ENCODE peak calls at places on chromosomes 16 and 17, in eight cellular contexts. S is stimulated activated CD4-positive, alpha-beta T cell treated with anti-CD3 and anti-CD28 coated beads, Interleukin-4, amount 100 ng/mL, for 48 hours; G is EH; E is mesothelial cell of epicardium; W is NCI-H2029; I is Right ventricle myocardium superior; C is NB4; K is SW480. X is an unnamed sample.

GRCh38 chr17:61139219-61139618 is 260.4 kb upstream of the TBX2 start:
- DNase-seq in S (peak; percentile 6), G (peak; percentile 88), W (no peak), E (no peak), C (peak; percentile 84), K (no peak), I (no peak), X (no peak)

GRCh38 chr17:38893612-38894011 is 23.8 kb downstream of the LASP1 start:
- DNase-seq in K (no peak), E (no peak), G (no peak), I (peak; percentile 70), S (no peak), W (no peak), C (peak; percentile 94), X (no peak)

GRCh38 chr16:24208710-24209109 is 47.4 kb upstream of the CACNG3 start:
- DNase-seq in I (no peak), E (no peak), K (no peak), S (no peak), G (no peak), W (peak; percentile 10), C (no peak), X (no peak)

GRCh38 chr16:4900750-4901149 is 36.2 kb downstream of the PPL start:
- DNase-seq in I (no peak), G (no peak), C (no peak), K (no peak), W (no peak), S (no peak), E (no peak), X (no peak)

GRCh38 chr17:75494326-75494877 is 20.9 kb downstream of the CASKIN2 start:
- DNase-seq in E (no peak), C (no peak), S (no peak), W (no peak), G (no peak), K (no peak), I (no peak), X (no peak)

GRCh38 chr16:64962786-64963185 is 159.1 kb downstream of the CDH11 start:
- DNase-seq in W (no peak), I (no peak), G (peak; percentile 79), S (no peak), E (no peak), C (no peak), K (no peak), X (no peak)

GRCh38 chr17:50177983-50178834 is 12.4 kb downstream of the SGCA start:
- DNase-seq in C (peak; percentile 52), E (no peak), K (peak; percentile 96), S (no peak), I (peak; percentile 85), G (peak; percentile 99), W (peak; percentile 55), X (peak; percentile 70)

GRCh38 chr16:683396-684066 is 603 bp downstream of the JMJD8 start:
- DNase-seq in K (no peak), S (no peak), E (no peak), I (no peak), G (no peak), C (peak; percentile 38), W (no peak), X (peak; percentile 27)

GRCh38 chr17:45155483-45155882 is 6.2 kb upstream of the HEXIM2 start:
- DNase-seq in W (no peak), C (peak; percentile 26), I (no peak), G (no peak), K (no peak), E (no peak), S (no peak), X (no peak)

GRCh38 chr17:74274060-74274702 is at the start of gene DNAI2:
- DNase-seq in S (no peak), C (peak; percentile 23), E (no peak), I (peak; percentile 54), G (no peak), W (peak; percentile 50), K (no peak), X (no peak)

GRCh38 chr17:31919802-31920525 is 16.8 kb upstream of the SUZ12 start:
- DNase-seq in G (peak; percentile 69), K (peak; percentile 10), I (no peak), W (no peak), S (no peak), E (no peak), C (no peak), X (no peak)

GRCh38 chr16:80369559-80369958 is 171.2 kb upstream of the DYNLRB2 start:
- DNase-seq in K (peak; percentile 62), C (peak; percentile 8), G (peak; percentile 70), S (no peak), W (no peak), E (no peak), I (peak; percentile 35), X (peak; percentile 52)

GRCh38 chr16:4703906-4704305 is 10.5 kb downstream of the NUDT16L1 start:
- DNase-seq in S (no peak), K (no peak), G (no peak), E (no peak), I (no peak), C (no peak), W (no peak), X (no peak)

GRCh38 chr17:76276461-76277299 is 11.5 kb downstream of the UBALD2 start:
- DNase-seq in K (no peak), I (no peak), C (no peak), E (no peak), G (peak; percentile 80), S (no peak), W (no peak), X (no peak)

GRCh38 chr16:2150418-2151187 is 2.2 kb downstream of the RAB26 start:
- DNase-seq in E (no peak), G (peak; percentile 46), I (peak; percentile 58), C (peak; percentile 73), W (peak; percentile 26), K (peak; percentile 47), S (no peak), X (no peak)

GRCh38 chr17:73914536-73915274 is 270.5 kb upstream of the SDK2 start:
- DNase-seq in S (no peak), G (no peak), I (no peak), W (no peak), C (no peak), E (no peak), K (no peak), X (no peak)

GRCh38 chr17:59851431-59852375 is 41.0 kb downstream of the TUBD1 start:
- DNase-seq in S (no peak), W (no peak), K (peak; percentile 91), G (peak; percentile 97), E (no peak), C (no peak), I (no peak), X (peak; percentile 83)

GRCh38 chr17:63116228-63116627 is 150.2 kb downstream of the TANC2 start:
- DNase-seq in I (no peak), S (no peak), K (peak; percentile 8), C (no peak), W (no peak), G (no peak), E (no peak), X (no peak)

GRCh38 chr17:73101031-73101430 is 8.5 kb upstream of the SLC39A11 start:
- DNase-seq in K (no peak), E (no peak), S (no peak), C (peak; percentile 58), G (no peak), I (no peak), W (no peak), X (no peak)

GRCh38 chr16:86522639-86523038 is 12.3 kb downstream of the FOXF1 start:
- DNase-seq in I (no peak), S (no peak), C (no peak), K (no peak), E (no peak), G (no peak), W (no peak), X (no peak)

GRCh38 chr17:60224064-60224463 is 74.3 kb downstream of the CA4 start:
- DNase-seq in S (no peak), C (no peak), G (peak; percentile 32), E (no peak), I (no peak), W (no peak), K (no peak), X (no peak)

GRCh38 chr17:7479389-7480192 is at the start of gene ZBTB4:
- DNase-seq in I (peak; percentile 78), C (peak; percentile 45), G (peak; percentile 61), K (peak; percentile 66), S (no peak), W (no peak), E (no peak), X (peak; percentile 58)

GRCh38 chr16:79372504-79373184 is 227.9 kb downstream of the MAF start:
- DNase-seq in S (peak; percentile 7), C (peak; percentile 54), E (no peak), G (no peak), I (no peak), K (no peak), W (no peak), X (peak; percentile 68)

GRCh38 chr17:76866774-76867577 is 1.2 kb upstream of the MGAT5B start:
- DNase-seq in S (no peak), E (no peak), W (no peak), K (no peak), C (no peak), I (no peak), G (peak; percentile 72), X (no peak)

GRCh38 chr16:56897026-56897799 is 32.2 kb downstream of the SLC12A3 start:
- DNase-seq in S (no peak), G (no peak), E (no peak), C (no peak), K (no peak), W (no peak), I (no peak), X (no peak)

GRCh38 chr17:64103751-64104364 is 26.1 kb downstream of the ERN1 start:
- DNase-seq in S (no peak), I (no peak), W (no peak), C (peak; percentile 91), G (peak; percentile 54), E (no peak), K (peak; percentile 59), X (no peak)

GRCh38 chr16:77191259-77191969 is 424 bp downstream of the MON1B start:
- DNase-seq in I (peak; percentile 55), S (no peak), C (peak; percentile 73), E (no peak), K (peak; percentile 6), W (no peak), G (peak; percentile 29), X (peak; percentile 31)

GRCh38 chr17:67145406-67145805 is 99.6 kb downstream of the HELZ start:
- DNase-seq in C (no peak), G (no peak), E (no peak), W (no peak), S (no peak), I (no peak), K (no peak), X (no peak)